ENCODE peak calls at places on chromosome 22, in seven cellular contexts. E is bronchial epithelial cell; K is stomach; Z is LoVo; T is neural progenitor cell; C is amygdala; U is stimulated activated CD4-positive, alpha-beta T cell treated with anti-CD3 and anti-CD28 coated beads, TNF-alpha, amount 100 ng/mL, for 24 hours. G is an unnamed sample.

GRCh38 chr22:35380013-35380412 is 883 bp upstream of the HMOX1 start:
- DNase-seq in E (peak; percentile 37), K (no peak), Z (no peak), T (no peak), C (no peak), U (no peak), G (no peak)

GRCh38 chr22:25366876-25367466 is 147.5 kb downstream of the CRYBB2 start:
- DNase-seq in E (no peak), K (no peak), Z (no peak), T (no peak), C (no peak), U (no peak), G (no peak)

GRCh38 chr22:46380069-46380468 is 44.6 kb downstream of the TRMU start:
- DNase-seq in E (no peak), K (no peak), Z (no peak), T (no peak), C (no peak), U (no peak), G (no peak)

GRCh38 chr22:29359469-29359868 is 28.9 kb downstream of the AP1B1 start:
- DNase-seq in E (peak; percentile 31), K (peak; percentile 70), Z (no peak), T (peak; percentile 71), C (peak; percentile 65), U (no peak), G (peak; percentile 79)

GRCh38 chr22:17774206-17774927 is at the start of gene BID:
- DNase-seq in E (no peak), K (peak; percentile 60), Z (peak; percentile 43), T (peak; percentile 66), C (no peak), U (no peak), G (peak; percentile 76)

GRCh38 chr22:33922268-33922667 is 2.0 kb upstream of the LARGE1 start:
- DNase-seq in E (no peak), K (peak; percentile 55), Z (peak; percentile 43), T (peak; percentile 90), C (peak; percentile 35), U (no peak), G (peak; percentile 68)

GRCh38 chr22:20241579-20242392 is 26.3 kb downstream of the RTN4R start:
- DNase-seq in E (no peak), K (no peak), Z (no peak), T (no peak), C (peak; percentile 69), U (no peak), G (no peak)

GRCh38 chr22:37639070-37639760 is at the start of gene SH3BP1:
- DNase-seq in E (no peak), K (peak; percentile 59), Z (peak; percentile 35), T (peak; percentile 80), C (no peak), U (no peak), G (peak; percentile 83)

GRCh38 chr22:49368221-49368975 is 459.3 kb downstream of the BRD1 start:
- DNase-seq in E (no peak), K (peak; percentile 13), Z (no peak), T (no peak), C (no peak), U (no peak), G (no peak)

GRCh38 chr22:18060646-18061620 is 16.9 kb upstream of the PEX26 start:
- DNase-seq in E (peak; percentile 91), K (no peak), Z (peak; percentile 87), T (no peak), C (no peak), U (no peak), G (no peak)

GRCh38 chr22:50694099-50694498 is 21.5 kb downstream of the SHANK3 start:
- DNase-seq in E (peak; percentile 28), K (no peak), Z (no peak), T (no peak), C (no peak), U (no peak), G (no peak)

GRCh38 chr22:38271927-38272372 is 860 bp downstream of the TMEM184B start:
- DNase-seq in E (peak; percentile 49), K (peak; percentile 71), Z (peak; percentile 13), T (peak; percentile 39), C (no peak), U (no peak), G (peak; percentile 45)

GRCh38 chr22:50053861-50054260 is 4.2 kb downstream of the TTLL8 start:
- DNase-seq in E (no peak), K (no peak), Z (no peak), T (no peak), C (no peak), U (no peak), G (no peak)

GRCh38 chr22:19287889-19288288 is 3.6 kb downstream of the CLTCL1 start:
- DNase-seq in E (peak; percentile 79), K (no peak), Z (no peak), T (no peak), C (no peak), U (no peak), G (no peak)

GRCh38 chr22:40118979-40119378 is 58.7 kb upstream of the TNRC6B start:
- DNase-seq in E (no peak), K (no peak), Z (no peak), T (no peak), C (no peak), U (no peak), G (no peak)

GRCh38 chr22:33539902-33540751 is 380.1 kb downstream of the LARGE1 start:
- DNase-seq in E (no peak), K (peak; percentile 86), Z (peak; percentile 84), T (no peak), C (peak; percentile 51), U (no peak), G (no peak)

GRCh38 chr22:43891360-43892182 is at the start of gene PNPLA5:
- DNase-seq in E (no peak), K (no peak), Z (no peak), T (peak; percentile 66), C (no peak), U (no peak), G (peak; percentile 83)